ENCODE peak calls at places on chromosomes 11 and 22, in seven cellular contexts. J is A549, N is cardiac fibroblast, I is brain microvascular endothelial cell, K is choroid plexus epithelial cell, Z is omental fat pad, T is tibial artery. L is an unnamed sample.

GRCh38 chr11:72441647-72442267 is 7.4 kb upstream of the CLPB start:
- DNase-seq in K (peak), Z (no peak), N (peak), T (no peak), J (no peak), I (no peak), L (peak)

GRCh38 chr11:128845334-128845780 is 21.7 kb downstream of the KCNJ1 start:
- DNase-seq in K (no peak), T (no peak), J (no peak), Z (no peak), I (no peak), N (no peak), L (no peak)

GRCh38 chr11:81359476-81359875 is 1374.2 kb downstream of the FAM181B start:
- DNase-seq in I (peak), Z (no peak), T (no peak), J (no peak), K (no peak), N (no peak), L (peak)

GRCh38 chr22:26502688-26503561 is 9.3 kb downstream of the TFIP11 start:
- DNase-seq in N (peak), Z (no peak), J (no peak), K (peak), T (no peak), I (peak), L (peak)

GRCh38 chr11:65891180-65892136 is 985 bp downstream of the CCDC85B start:
- DNase-seq in T (peak), J (peak), K (no peak), I (no peak), Z (no peak), N (peak), L (peak)

GRCh38 chr11:67271548-67272284 is 5.4 kb downstream of the GRK2 start:
- DNase-seq in I (no peak), Z (no peak), N (no peak), J (no peak), T (peak), K (no peak), L (no peak)

GRCh38 chr11:61800331-61801281 is 7.9 kb downstream of the FEN1 start:
- DNase-seq in T (no peak), N (no peak), J (no peak), K (no peak), I (no peak), Z (no peak), L (no peak)

GRCh38 chr22:17903564-17904295 is 120.6 kb downstream of the MICAL3 start:
- DNase-seq in N (no peak), I (no peak), T (no peak), J (no peak), Z (no peak), K (no peak), L (no peak)

GRCh38 chr11:73280606-73281005 is 8.5 kb downstream of the P2RY6 start:
- DNase-seq in N (no peak), K (no peak), J (no peak), I (no peak), T (peak), Z (no peak), L (no peak)

GRCh38 chr11:15941206-15941770 is 415.1 kb downstream of the SOX6 start:
- DNase-seq in Z (no peak), I (no peak), J (no peak), N (peak), T (no peak), K (peak), L (peak)

GRCh38 chr11:35290876-35291275 is 128.5 kb downstream of the SLC1A2 start:
- DNase-seq in Z (no peak), I (no peak), N (no peak), T (no peak), K (no peak), J (no peak), L (no peak)

GRCh38 chr11:66868726-66869291 is 11.9 kb downstream of the LRFN4 start:
- DNase-seq in N (no peak), K (no peak), T (no peak), Z (no peak), I (no peak), J (peak), L (no peak)

GRCh38 chr22:25779890-25780289 is 37.9 kb downstream of the MYO18B start:
- DNase-seq in K (no peak), T (no peak), I (no peak), N (no peak), Z (no peak), J (no peak), L (no peak)

GRCh38 chr11:132005874-132006273 is 635.5 kb downstream of the NTM start:
- DNase-seq in J (no peak), K (no peak), Z (no peak), N (no peak), T (no peak), I (no peak), L (no peak)

GRCh38 chr11:44661311-44661717 is 65.4 kb upstream of the TSPAN18 start:
- DNase-seq in N (no peak), I (no peak), Z (no peak), J (no peak), K (no peak), T (no peak), L (peak)

GRCh38 chr11:111351374-111352081 is 27.5 kb downstream of the POU2AF1 start:
- DNase-seq in Z (no peak), T (no peak), J (no peak), N (no peak), I (no peak), K (no peak), L (no peak)

GRCh38 chr22:35418088-35418487 is 18.1 kb downstream of the MCM5 start:
- DNase-seq in K (no peak), N (peak), Z (no peak), T (no peak), I (no peak), J (no peak), L (peak)

GRCh38 chr22:44363214-44363979 is 50.6 kb upstream of the SHISAL1 start:
- DNase-seq in N (peak), K (peak), J (peak), T (peak), Z (peak), I (peak), L (peak)

GRCh38 chr11:10483174-10483573 is 28.1 kb downstream of the AMPD3 start:
- DNase-seq in T (peak), N (no peak), I (no peak), K (no peak), J (no peak), Z (peak), L (no peak)

GRCh38 chr11:119518746-119519382 is 95.9 kb upstream of the THY1 start:
- DNase-seq in Z (no peak), K (peak), N (peak), J (no peak), T (no peak), I (peak), L (peak)

GRCh38 chr11:68282141-68282860 is 10.5 kb upstream of the C11orf24 start:
- DNase-seq in K (no peak), I (no peak), N (no peak), Z (no peak), J (no peak), T (no peak), L (no peak)

GRCh38 chr11:65615950-65616574 is 486 bp downstream of the PCNX3 start:
- DNase-seq in J (peak), I (no peak), T (peak), N (peak), Z (no peak), K (peak), L (no peak)

GRCh38 chr22:29375436-29376076 is 12.8 kb downstream of the AP1B1 start:
- DNase-seq in J (no peak), N (peak), T (no peak), Z (no peak), K (no peak), I (no peak), L (peak)

GRCh38 chr11:122678406-122678805 is 22.9 kb downstream of the UBASH3B start:
- DNase-seq in I (no peak), N (no peak), Z (no peak), J (no peak), T (no peak), K (no peak), L (no peak)

GRCh38 chr22:38519453-38520250 is 13.5 kb upstream of the DDX17 start:
- DNase-seq in N (no peak), I (no peak), K (no peak), Z (no peak), J (no peak), T (no peak), L (no peak)

GRCh38 chr11:94000641-94001040 is 20.5 kb upstream of the HEPHL1 start:
- DNase-seq in T (no peak), I (no peak), K (no peak), N (peak), J (no peak), Z (no peak), L (peak)

GRCh38 chr11:95371147-95371546 is 140.1 kb upstream of the SESN3 start:
- DNase-seq in Z (no peak), K (no peak), N (no peak), I (no peak), T (no peak), J (no peak), L (no peak)

GRCh38 chr11:14638561-14638960 is 5.0 kb upstream of the PDE3B start:
- DNase-seq in K (no peak), T (no peak), N (no peak), I (no peak), J (no peak), Z (no peak), L (no peak)

GRCh38 chr11:129968611-129969419 is 33.8 kb downstream of the PRDM10 start:
- DNase-seq in N (no peak), I (no peak), Z (no peak), T (no peak), K (no peak), J (no peak), L (no peak)

GRCh38 chr11:45252877-45253276 is 33.3 kb downstream of the SYT13 start:
- DNase-seq in Z (no peak), N (peak), J (no peak), K (no peak), T (no peak), I (no peak), L (no peak)

GRCh38 chr11:63490551-63491239 is at the start of gene PLAAT5:
- DNase-seq in K (peak), T (no peak), N (peak), J (no peak), I (peak), Z (no peak), L (no peak)

GRCh38 chr22:40668611-40669390 is 10.5 kb upstream of the MCHR1 start:
- DNase-seq in Z (no peak), I (peak), T (no peak), K (peak), J (peak), N (peak), L (peak)

GRCh38 chr11:102453286-102453797 is 777 bp upstream of the TMEM123 start:
- DNase-seq in Z (no peak), J (no peak), K (no peak), T (no peak), I (peak), N (no peak), L (peak)

GRCh38 chr11:132746305-132746704 is 786.0 kb downstream of the OPCML start:
- DNase-seq in T (no peak), J (no peak), Z (no peak), I (no peak), K (no peak), N (no peak), L (no peak)

GRCh38 chr11:124899376-124900145 is 1.9 kb upstream of the ROBO4 start:
- DNase-seq in Z (no peak), T (peak), I (no peak), K (no peak), N (peak), J (no peak), L (peak)

GRCh38 chr11:73894725-73895335 is 18.0 kb downstream of the PAAF1 start:
- DNase-seq in T (no peak), J (no peak), I (no peak), N (peak), Z (no peak), K (no peak), L (peak)

GRCh38 chr11:59771605-59772004 is 16.4 kb downstream of the STX3 start:
- DNase-seq in T (no peak), I (no peak), J (no peak), N (no peak), Z (no peak), K (no peak), L (no peak)

GRCh38 chr11:59770869-59771268 is 15.7 kb downstream of the STX3 start:
- DNase-seq in N (no peak), J (no peak), K (no peak), T (no peak), I (no peak), Z (no peak), L (no peak)

GRCh38 chr11:59770324-59770723 is 15.1 kb downstream of the STX3 start:
- DNase-seq in T (no peak), Z (no peak), J (no peak), N (peak), I (no peak), K (no peak), L (no peak)

GRCh38 chr11:59769086-59769485 is 13.9 kb downstream of the STX3 start:
- DNase-seq in T (no peak), N (peak), Z (no peak), J (no peak), I (no peak), K (no peak), L (peak)

DNA sequence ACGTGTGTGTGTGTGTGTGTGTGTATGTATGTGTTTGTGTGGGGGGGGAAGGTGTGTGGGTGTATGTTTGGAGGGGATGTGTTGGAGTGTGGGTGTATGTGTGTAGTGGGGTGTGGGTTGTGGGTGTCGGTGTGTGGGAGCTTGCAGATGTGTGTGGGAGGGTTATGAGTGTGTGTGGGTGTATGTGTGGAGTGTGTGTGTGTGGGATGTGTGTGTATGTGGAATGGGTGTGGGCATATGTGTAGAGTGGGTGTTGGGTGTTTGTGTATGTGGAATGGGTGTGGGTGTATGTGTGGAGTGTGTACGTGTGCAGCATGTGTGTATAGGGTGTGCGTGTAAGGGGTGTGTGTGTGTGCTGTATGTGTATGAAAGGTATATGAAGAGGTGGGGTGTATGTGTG is 14.7 kb downstream of the STX3 start:
- DNase-seq in T (no peak), I (no peak), Z (no peak), N (no peak), J (no peak), K (no peak), L (no peak)
- TF ChIP-seq CTCF in T (no peak), I (no peak), Z (no peak), N (no peak), J (no peak), K (no peak), L (no peak)

DNA sequence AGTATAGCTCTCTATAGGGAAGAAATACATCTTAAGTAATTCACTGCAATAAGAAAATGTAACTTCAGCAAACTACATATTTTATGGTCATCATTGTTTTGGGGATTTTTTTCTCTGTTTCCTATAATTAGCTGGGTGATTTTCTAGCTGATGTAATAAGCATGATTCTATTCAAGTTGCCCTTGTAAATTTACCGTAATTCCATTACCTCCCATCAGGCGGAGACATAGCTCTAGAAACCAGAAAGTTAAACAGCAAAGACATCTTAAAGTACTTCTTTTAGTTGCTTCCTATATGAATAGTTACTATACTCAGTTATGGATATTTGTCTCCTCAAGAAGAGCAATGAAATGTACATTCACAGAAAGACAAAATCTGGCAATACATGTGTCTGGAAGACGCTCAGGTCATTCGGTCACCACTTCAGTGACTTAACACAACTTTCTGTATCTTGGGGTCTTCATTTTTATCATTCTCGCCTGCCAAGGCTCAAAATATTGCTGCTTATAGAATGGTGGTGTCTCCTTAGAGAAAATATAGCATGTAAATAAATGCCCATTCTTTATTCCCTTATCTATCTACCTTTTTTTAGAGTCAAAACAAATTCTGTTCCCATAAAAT is 239.9 kb upstream of the ZC3H12C start:
- DNase-seq in N (peak), K (peak), J (no peak), Z (no peak), I (peak), T (no peak), L (peak)
- TF ChIP-seq CTCF in N (peak), K (peak), J (peak), Z (no peak), I (peak), T (no peak), L (peak)

GRCh38 chr11:86537541-86538222 is 134.7 kb downstream of the ME3 start:
- DNase-seq in T (no peak), J (no peak), I (peak), Z (no peak), K (peak), N (peak), L (peak)
- TF ChIP-seq CTCF in T (no peak), J (no peak), I (peak), Z (no peak), K (peak), N (no peak), L (peak)

DNA sequence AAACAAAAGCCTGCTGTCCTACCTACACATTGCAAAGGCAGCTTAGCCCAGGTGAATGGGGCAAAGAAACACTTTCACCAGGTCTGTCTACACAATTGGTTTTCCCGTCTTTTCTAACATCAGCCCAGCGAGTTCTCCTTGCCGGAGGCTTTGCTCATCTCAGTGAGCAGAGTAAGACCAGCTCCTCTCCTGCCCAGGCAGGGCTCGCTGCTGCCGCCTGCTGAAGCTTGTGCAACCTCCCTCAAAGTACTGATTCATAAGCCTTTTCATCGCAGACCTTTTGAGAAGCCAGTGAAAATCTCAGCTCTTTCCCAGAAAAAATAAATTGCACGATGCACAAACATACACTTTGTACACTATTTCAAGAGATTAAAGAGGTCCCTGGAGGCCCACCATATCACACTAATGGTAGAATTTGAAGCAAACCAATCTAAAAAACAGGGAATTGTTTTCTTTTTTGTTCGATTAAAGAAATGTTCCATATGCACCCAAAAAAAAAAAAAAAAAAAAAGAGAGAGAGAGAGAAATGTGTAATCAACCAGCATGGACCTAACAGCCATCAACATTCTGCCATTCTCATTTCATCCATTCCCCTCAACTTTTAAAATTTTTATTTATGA is 328.1 kb upstream of the MPPED2 start:
- DNase-seq in Z (peak), T (peak), K (peak), N (peak), J (peak), I (peak), L (peak)
- TF ChIP-seq CTCF in Z (no peak), T (peak), K (peak), N (peak), J (peak), I (peak), L (peak)

GRCh38 chr11:69909561-69910518 is 90.6 kb upstream of the FGF3 start:
- DNase-seq in T (no peak), J (no peak), Z (no peak), K (peak), I (no peak), N (no peak), L (no peak)
- TF ChIP-seq CTCF in T (peak), J (peak), Z (no peak), K (peak), I (peak), N (peak), L (peak)

GRCh38 chr11:708511-708910 is 2.5 kb downstream of the EPS8L2 start:
- DNase-seq in N (no peak), J (no peak), T (peak), I (no peak), Z (no peak), K (no peak), L (no peak)
- TF ChIP-seq CTCF in N (no peak), J (no peak), T (no peak), I (no peak), Z (no peak), K (no peak), L (no peak)

GRCh38 chr11:6569706-6570105 is 33.7 kb downstream of the RRP8 start:
- DNase-seq in Z (no peak), I (no peak), N (no peak), J (no peak), T (no peak), K (no peak), L (no peak)

GRCh38 chr11:6571434-6572008 is 31.9 kb downstream of the RRP8 start:
- DNase-seq in T (no peak), K (no peak), I (no peak), N (no peak), J (no peak), Z (no peak), L (no peak)

GRCh38 chr11:6568191-6568918 is 35.1 kb downstream of the RRP8 start:
- DNase-seq in Z (no peak), N (peak), T (no peak), I (peak), K (peak), J (no peak), L (peak)

GRCh38 chr11:6572215-6572614 is 31.2 kb downstream of the RRP8 start:
- DNase-seq in I (peak), Z (no peak), N (peak), J (no peak), K (peak), T (no peak), L (peak)

GRCh38 chr11:6570691-6571427 is 32.6 kb downstream of the RRP8 start:
- DNase-seq in K (no peak), I (no peak), N (no peak), T (no peak), J (no peak), Z (no peak), L (no peak)
- TF ChIP-seq CTCF in K (no peak), I (peak), N (no peak), T (no peak), J (no peak), Z (no peak), L (no peak)

GRCh38 chr22:23856721-23857605 is 712 bp upstream of the SLC2A11 start:
- DNase-seq in T (no peak), I (no peak), Z (no peak), J (peak), K (peak), N (peak), L (peak)
- TF ChIP-seq CTCF in T (peak), I (peak), Z (no peak), J (no peak), K (peak), N (no peak), L (no peak)

GRCh38 chr22:36781656-36782627 is 6.0 kb upstream of the IFT27 start:
- DNase-seq in I (peak), T (peak), Z (peak), K (peak), N (peak), J (peak), L (peak)
- TF ChIP-seq CTCF in I (peak), T (peak), Z (no peak), K (peak), N (peak), J (peak), L (peak)

L was measured in fibroblast of mammary gland.